ENCODE peak calls at places on chromosomes 12 and 14, in nine cellular contexts. Y is H9; H is foreskin fibroblast; Q is T-cell; G is CD8-positive, alpha-beta T cell; M is uterus; E is progenitor cell of endocrine pancreas; B is WTC11; S is NCI-H1417. Z is an unnamed sample.

GRCh38 chr14:96176275-96176674 is 28.4 kb upstream of the BDKRB2 start:
- DNase-seq in B (no peak), Q (no peak), S (no peak), M (no peak), G (no peak), H (peak), E (no peak), Y (no peak), Z (no peak)

GRCh38 chr12:109946505-109946904 is 46.4 kb downstream of the TCHP start:
- DNase-seq in M (no peak), Q (no peak), H (peak), E (no peak), B (peak), G (no peak), S (no peak), Y (peak), Z (peak)

GRCh38 chr12:110042260-110042659 is 6.1 kb downstream of the C12orf76 start:
- DNase-seq in H (no peak), G (no peak), S (peak), M (no peak), B (no peak), Q (no peak), E (no peak), Y (no peak), Z (no peak)

GRCh38 chr12:90335561-90335960 is 619.4 kb downstream of the CCER1 start:
- DNase-seq in G (no peak), M (no peak), H (peak), Y (no peak), B (no peak), S (no peak), E (no peak), Q (no peak), Z (no peak)

GRCh38 chr14:74456684-74457083 is 30.7 kb upstream of the SYNDIG1L start:
- DNase-seq in H (no peak), B (no peak), E (no peak), G (no peak), S (no peak), Q (no peak), Y (no peak), M (no peak), Z (no peak)

GRCh38 chr14:51715250-51715649 is 63.5 kb downstream of the FRMD6 start:
- DNase-seq in G (no peak), Y (no peak), E (no peak), Q (no peak), H (no peak), S (no peak), B (no peak), M (no peak), Z (no peak)

GRCh38 chr14:75267141-75267601 is 11.5 kb upstream of the FOS start:
- DNase-seq in B (no peak), Q (no peak), M (no peak), G (no peak), H (peak), Y (no peak), S (no peak), E (no peak), Z (peak)

GRCh38 chr14:99644723-99645544 is at the start of gene HHIPL1:
- DNase-seq in E (peak), S (peak), M (peak), B (peak), Q (no peak), G (no peak), H (peak), Y (no peak), Z (peak)

GRCh38 chr14:65238456-65238855 is 136.1 kb upstream of the MAX start:
- DNase-seq in G (no peak), Y (no peak), S (no peak), Q (no peak), E (no peak), M (no peak), H (peak), B (no peak), Z (peak)

GRCh38 chr12:107490000-107490399 is 195.6 kb upstream of the PWP1 start:
- DNase-seq in H (no peak), Q (no peak), G (no peak), M (no peak), B (no peak), E (no peak), S (no peak), Y (no peak), Z (no peak)

GRCh38 chr12:116427200-116427932 is 131.8 kb upstream of the MAP1LC3B2 start:
- DNase-seq in G (no peak), S (no peak), Y (peak), Q (no peak), E (no peak), M (no peak), B (peak), H (no peak), Z (peak)

GRCh38 chr14:87869619-87870583 is 123.1 kb downstream of the GALC start:
- DNase-seq in Q (no peak), G (no peak), B (no peak), H (peak), E (no peak), S (no peak), Y (no peak), M (no peak), Z (peak)

GRCh38 chr12:87812711-87813110 is 216.5 kb downstream of the C12orf50 start:
- DNase-seq in B (no peak), H (no peak), S (peak), Y (no peak), E (no peak), G (no peak), Q (no peak), M (no peak), Z (no peak)

GRCh38 chr14:23068792-23069412 is 11.6 kb upstream of the CDH24 start:
- DNase-seq in Q (peak), M (peak), B (peak), G (peak), H (peak), S (no peak), E (peak), Y (peak), Z (peak)

GRCh38 chr12:123519151-123520001 is 14.1 kb downstream of the RILPL1 start:
- DNase-seq in Y (peak), M (no peak), S (no peak), G (no peak), E (no peak), Q (no peak), H (peak), B (no peak), Z (peak)

GRCh38 chr12:108939594-108939993 is 59.7 kb downstream of the DAO start:
- DNase-seq in E (no peak), H (peak), G (no peak), M (no peak), B (no peak), Y (peak), Q (peak), S (no peak), Z (peak)

GRCh38 chr12:25615119-25615518 is 62.0 kb upstream of the LMNTD1 start:
- DNase-seq in G (no peak), S (no peak), B (no peak), M (no peak), H (peak), E (no peak), Q (no peak), Y (no peak), Z (peak)

GRCh38 chr14:95703341-95703740 is 10.6 kb downstream of the TCL1A start:
- DNase-seq in Q (no peak), M (no peak), E (no peak), Y (no peak), G (no peak), S (no peak), B (no peak), H (no peak), Z (no peak)

GRCh38 chr12:20040844-20041243 is 327.5 kb upstream of the PDE3A start:
- DNase-seq in Q (no peak), E (no peak), B (no peak), M (no peak), S (peak), Y (peak), H (no peak), G (no peak), Z (peak)